ENCODE peak calls at places on chromosomes 16 and 17, in eight cellular contexts. One of them, this sample, is unnamed.

GRCh38 chr17:64315032-64315490 is 52.0 kb upstream of the TEX2 start:
- DNase-seq in kidney glomerular epithelial cell: no peak
- DNase-seq in NCI-H1417 treated with DMSO at 0.1 percent for 48 hours: no peak
- DNase-seq in GM03348: peak; percentile 67
- DNase-seq in activated CD8-positive, alpha-beta T cell treated with anti-CD3 and anti-CD28 coated beads, Interleukin-2, amount 10 ng/mL, durations not matched to agents 7 days and 5 days: no peak
- DNase-seq in NT2/D1: no peak
- DNase-seq in NCI-H1694: no peak
- DNase-seq in lung: peak; percentile 88
- DNase-seq in this sample: no peak

GRCh38 chr16:83615553-83615952 is 192.2 kb upstream of the HSBP1 start:
- DNase-seq in kidney glomerular epithelial cell: no peak
- DNase-seq in NCI-H1417 treated with DMSO at 0.1 percent for 48 hours: no peak
- DNase-seq in GM03348: peak; percentile 29
- DNase-seq in activated CD8-positive, alpha-beta T cell treated with anti-CD3 and anti-CD28 coated beads, Interleukin-2, amount 10 ng/mL, durations not matched to agents 7 days and 5 days: no peak
- DNase-seq in NT2/D1: no peak
- DNase-seq in NCI-H1694: no peak
- DNase-seq in lung: no peak
- DNase-seq in this sample: no peak

GRCh38 chr16:8572919-8573724 is 17.2 kb downstream of the TMEM114 start:
- DNase-seq in kidney glomerular epithelial cell: peak; percentile 1
- DNase-seq in NCI-H1417 treated with DMSO at 0.1 percent for 48 hours: no peak
- DNase-seq in GM03348: peak; percentile 59
- DNase-seq in activated CD8-positive, alpha-beta T cell treated with anti-CD3 and anti-CD28 coated beads, Interleukin-2, amount 10 ng/mL, durations not matched to agents 7 days and 5 days: peak; percentile 32
- DNase-seq in NT2/D1: no peak
- DNase-seq in NCI-H1694: peak; percentile 10
- DNase-seq in lung: no peak
- DNase-seq in this sample: no peak

GRCh38 chr17:58333396-58334207 is 5.0 kb upstream of the TSPOAP1 start:
- DNase-seq in kidney glomerular epithelial cell: no peak
- DNase-seq in NCI-H1417 treated with DMSO at 0.1 percent for 48 hours: no peak
- DNase-seq in GM03348: no peak
- DNase-seq in activated CD8-positive, alpha-beta T cell treated with anti-CD3 and anti-CD28 coated beads, Interleukin-2, amount 10 ng/mL, durations not matched to agents 7 days and 5 days: peak; percentile 88
- DNase-seq in NT2/D1: no peak
- DNase-seq in NCI-H1694: no peak
- DNase-seq in lung: no peak
- DNase-seq in this sample: no peak

GRCh38 chr17:73490851-73491250 is 153.4 kb downstream of the SDK2 start:
- DNase-seq in kidney glomerular epithelial cell: no peak
- DNase-seq in NCI-H1417 treated with DMSO at 0.1 percent for 48 hours: no peak
- DNase-seq in GM03348: no peak
- DNase-seq in activated CD8-positive, alpha-beta T cell treated with anti-CD3 and anti-CD28 coated beads, Interleukin-2, amount 10 ng/mL, durations not matched to agents 7 days and 5 days: no peak
- DNase-seq in NT2/D1: no peak
- DNase-seq in NCI-H1694: no peak
- DNase-seq in lung: no peak
- DNase-seq in this sample: no peak

GRCh38 chr17:75109047-75109406 is 742 bp upstream of the ARMC7 start:
- DNase-seq in kidney glomerular epithelial cell: no peak
- DNase-seq in NCI-H1417 treated with DMSO at 0.1 percent for 48 hours: no peak
- DNase-seq in GM03348: no peak
- DNase-seq in activated CD8-positive, alpha-beta T cell treated with anti-CD3 and anti-CD28 coated beads, Interleukin-2, amount 10 ng/mL, durations not matched to agents 7 days and 5 days: no peak
- DNase-seq in NT2/D1: no peak
- DNase-seq in NCI-H1694: no peak
- DNase-seq in lung: no peak
- DNase-seq in this sample: no peak

GRCh38 chr17:80380068-80381061 is 34.6 kb upstream of the ENDOV start:
- DNase-seq in kidney glomerular epithelial cell: no peak
- DNase-seq in NCI-H1417 treated with DMSO at 0.1 percent for 48 hours: no peak
- DNase-seq in GM03348: no peak
- DNase-seq in activated CD8-positive, alpha-beta T cell treated with anti-CD3 and anti-CD28 coated beads, Interleukin-2, amount 10 ng/mL, durations not matched to agents 7 days and 5 days: no peak
- DNase-seq in NT2/D1: no peak
- DNase-seq in NCI-H1694: no peak
- DNase-seq in lung: no peak
- DNase-seq in this sample: no peak

GRCh38 chr16:66554021-66554420 is 1.6 kb downstream of the CKLF start:
- DNase-seq in kidney glomerular epithelial cell: no peak
- DNase-seq in NCI-H1417 treated with DMSO at 0.1 percent for 48 hours: no peak
- DNase-seq in GM03348: no peak
- DNase-seq in activated CD8-positive, alpha-beta T cell treated with anti-CD3 and anti-CD28 coated beads, Interleukin-2, amount 10 ng/mL, durations not matched to agents 7 days and 5 days: no peak
- DNase-seq in NT2/D1: no peak
- DNase-seq in NCI-H1694: no peak
- DNase-seq in lung: no peak
- DNase-seq in this sample: no peak

GRCh38 chr17:44689492-44690217 is at the start of gene CCDC43:
- DNase-seq in kidney glomerular epithelial cell: peak; percentile 86
- DNase-seq in NCI-H1417 treated with DMSO at 0.1 percent for 48 hours: no peak
- DNase-seq in GM03348: peak; percentile 97
- DNase-seq in activated CD8-positive, alpha-beta T cell treated with anti-CD3 and anti-CD28 coated beads, Interleukin-2, amount 10 ng/mL, durations not matched to agents 7 days and 5 days: peak; percentile 94
- DNase-seq in NT2/D1: peak; percentile 89
- DNase-seq in NCI-H1694: peak; percentile 77
- DNase-seq in lung: peak; percentile 90
- DNase-seq in this sample: peak; percentile 84

GRCh38 chr17:7019839-7020519 is 2.9 kb upstream of the BCL6B start:
- DNase-seq in kidney glomerular epithelial cell: peak; percentile 8
- DNase-seq in NCI-H1417 treated with DMSO at 0.1 percent for 48 hours: no peak
- DNase-seq in GM03348: peak; percentile 75
- DNase-seq in activated CD8-positive, alpha-beta T cell treated with anti-CD3 and anti-CD28 coated beads, Interleukin-2, amount 10 ng/mL, durations not matched to agents 7 days and 5 days: no peak
- DNase-seq in NT2/D1: no peak
- DNase-seq in NCI-H1694: peak; percentile 55
- DNase-seq in lung: no peak
- DNase-seq in this sample: no peak

GRCh38 chr17:164536-165235 is 16.8 kb downstream of the DOC2B start:
- DNase-seq in kidney glomerular epithelial cell: peak; percentile 23
- DNase-seq in NCI-H1417 treated with DMSO at 0.1 percent for 48 hours: no peak
- DNase-seq in GM03348: peak; percentile 83
- DNase-seq in activated CD8-positive, alpha-beta T cell treated with anti-CD3 and anti-CD28 coated beads, Interleukin-2, amount 10 ng/mL, durations not matched to agents 7 days and 5 days: peak; percentile 31
- DNase-seq in NT2/D1: peak; percentile 20
- DNase-seq in NCI-H1694: peak; percentile 44
- DNase-seq in lung: no peak
- DNase-seq in this sample: no peak

GRCh38 chr16:50967827-50968612 is 183.1 kb downstream of the SALL1 start:
- DNase-seq in kidney glomerular epithelial cell: no peak
- DNase-seq in NCI-H1417 treated with DMSO at 0.1 percent for 48 hours: no peak
- DNase-seq in GM03348: no peak
- DNase-seq in activated CD8-positive, alpha-beta T cell treated with anti-CD3 and anti-CD28 coated beads, Interleukin-2, amount 10 ng/mL, durations not matched to agents 7 days and 5 days: no peak
- DNase-seq in NT2/D1: no peak
- DNase-seq in NCI-H1694: no peak
- DNase-seq in lung: no peak
- DNase-seq in this sample: no peak

GRCh38 chr16:66740010-66740409 is 11.4 kb downstream of the DYNC1LI2 start:
- DNase-seq in kidney glomerular epithelial cell: peak; percentile 2
- DNase-seq in NCI-H1417 treated with DMSO at 0.1 percent for 48 hours: no peak
- DNase-seq in GM03348: peak; percentile 68
- DNase-seq in activated CD8-positive, alpha-beta T cell treated with anti-CD3 and anti-CD28 coated beads, Interleukin-2, amount 10 ng/mL, durations not matched to agents 7 days and 5 days: peak; percentile 56
- DNase-seq in NT2/D1: no peak
- DNase-seq in NCI-H1694: peak; percentile 36
- DNase-seq in lung: no peak
- DNase-seq in this sample: no peak

GRCh38 chr17:82356028-82356427 is 3.0 kb upstream of the TEX19 start:
- DNase-seq in kidney glomerular epithelial cell: peak; percentile 34
- DNase-seq in NCI-H1417 treated with DMSO at 0.1 percent for 48 hours: no peak
- DNase-seq in GM03348: no peak
- DNase-seq in activated CD8-positive, alpha-beta T cell treated with anti-CD3 and anti-CD28 coated beads, Interleukin-2, amount 10 ng/mL, durations not matched to agents 7 days and 5 days: no peak
- DNase-seq in NT2/D1: no peak
- DNase-seq in NCI-H1694: no peak
- DNase-seq in lung: peak; percentile 83
- DNase-seq in this sample: no peak